ENCODE peak calls at places on chromosome 21, in six cellular contexts. N is astrocyte of the spinal cord, F is fibroblast of mammary gland, U is A549, J is lower leg skin, V is sigmoid colon. P is an unnamed sample.
A peak's percentile ranks its signal among the peaks of the same experiment; 100 is the strongest.

GRCh38 chr21:42684109-42684916 is 30.9 kb downstream of the PDE9A start:
- DNase-seq in N (no peak), F (peak; percentile 53), U (no peak), J (no peak), V (peak; percentile 77), P (no peak)

GRCh38 chr21:33115586-33116541 is 45.9 kb downstream of the OLIG1 start:
- DNase-seq in N (no peak), F (no peak), U (no peak), J (peak; percentile 76), V (peak; percentile 57), P (no peak)

GRCh38 chr21:42496839-42497202 is 797 bp upstream of the RSPH1 start:
- DNase-seq in N (no peak), F (peak; percentile 6), U (peak; percentile 9), J (peak; percentile 85), V (peak; percentile 77), P (peak; percentile 19)

GRCh38 chr21:41766051-41766882 is 585 bp downstream of the RIPK4 start:
- DNase-seq in N (no peak), F (no peak), U (no peak), J (no peak), V (peak; percentile 53), P (no peak)

GRCh38 chr21:34945288-34945687 is 103.8 kb downstream of the RUNX1 start:
- DNase-seq in N (no peak), F (no peak), U (no peak), J (no peak), V (no peak), P (no peak)

GRCh38 chr21:31426235-31426797 is 82.3 kb upstream of the TIAM1 start:
- DNase-seq in N (peak; percentile 85), F (no peak), U (no peak), J (no peak), V (no peak), P (no peak)

GRCh38 chr21:42164064-42164789 is 54.7 kb upstream of the ABCG1 start:
- DNase-seq in N (no peak), F (no peak), U (peak; percentile 24), J (peak; percentile 91), V (peak; percentile 79), P (no peak)

GRCh38 chr21:36070999-36071398 is 1.2 kb downstream of the CBR1 start:
- DNase-seq in N (no peak), F (no peak), U (no peak), J (no peak), V (no peak), P (no peak)

GRCh38 chr21:41346758-41347157 is 15.1 kb upstream of the MX2 start:
- DNase-seq in N (no peak), F (no peak), U (no peak), J (peak; percentile 73), V (no peak), P (no peak)

GRCh38 chr21:38493549-38494253 is 4.6 kb downstream of the ERG start:
- DNase-seq in N (no peak), F (no peak), U (no peak), J (no peak), V (no peak), P (no peak)

GRCh38 chr21:38494254-38494648 is 4.0 kb downstream of the ERG start:
- DNase-seq in N (peak; percentile 28), F (no peak), U (no peak), J (no peak), V (no peak), P (no peak)

GRCh38 chr21:38496224-38496623 is 2.1 kb downstream of the ERG start:
- DNase-seq in N (no peak), F (no peak), U (no peak), J (no peak), V (no peak), P (no peak)

GRCh38 chr21:38495242-38495641 is 3.0 kb downstream of the ERG start:
- DNase-seq in N (no peak), F (no peak), U (no peak), J (no peak), V (no peak), P (no peak)

GRCh38 chr21:38494688-38495087 is 3.6 kb downstream of the ERG start:
- DNase-seq in N (peak; percentile 47), F (no peak), U (no peak), J (no peak), V (no peak), P (no peak)
- H3K4me3 ChIP-seq in N (no peak overlapping the region), F (no peak overlapping the region), U (no peak overlapping the region), J (no peak overlapping the region), V (peak overlapping the region; percentile 7), P (no peak overlapping the region)

GRCh38 chr21:29155118-29155932 is 24.9 kb downstream of the MAP3K7CL start:
- DNase-seq in N (peak; percentile 70), F (peak; percentile 78), U (no peak), J (peak; percentile 88), V (peak; percentile 73), P (peak; percentile 77)
- TF ChIP-seq CTCF in N (no peak), F (no peak), U (no peak), J (no peak), V (no peak), P (no peak)

DNA sequence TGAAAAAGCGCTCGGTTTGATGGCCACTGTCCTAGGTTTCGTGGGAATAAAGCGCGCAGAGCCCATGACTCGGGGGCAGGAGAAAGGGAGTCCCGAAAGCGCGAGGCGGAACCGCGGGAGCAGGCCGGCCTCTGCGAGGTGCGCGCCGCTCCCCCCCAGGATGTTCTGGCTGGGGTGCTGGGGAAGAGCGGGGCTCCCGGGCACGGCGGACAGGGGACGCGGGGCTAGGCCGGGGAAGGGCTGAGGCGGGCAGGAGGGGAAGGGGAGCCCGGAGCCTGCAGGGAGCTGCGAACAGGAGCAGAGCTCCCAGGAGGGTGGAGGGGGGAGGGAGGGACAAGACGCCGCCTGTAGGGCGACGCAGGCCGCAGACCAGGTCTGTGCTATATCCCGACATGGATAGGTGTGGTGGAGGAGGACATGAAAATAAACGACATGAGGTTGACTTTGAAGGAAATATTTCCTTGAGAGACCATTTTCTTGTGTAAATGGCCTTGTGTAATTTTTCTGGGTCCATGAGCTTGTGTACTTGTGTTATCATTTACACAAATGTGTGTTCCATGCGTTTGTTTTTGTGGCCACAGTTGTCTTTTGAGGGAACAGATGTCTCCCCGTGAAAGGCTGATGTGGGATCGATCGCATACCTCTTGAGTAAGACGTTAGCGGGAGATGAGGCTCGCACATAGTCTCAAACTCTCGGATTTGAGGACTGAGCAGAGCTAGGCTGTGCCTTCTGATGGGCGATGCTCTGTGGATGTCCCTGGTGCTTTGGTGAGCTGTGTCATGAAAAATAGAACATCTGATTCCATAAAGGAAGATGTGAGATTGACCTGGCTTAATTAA is 1.3 kb downstream of the PCNT start:
- DNase-seq in N (peak; percentile 51), F (peak; percentile 40), U (peak; percentile 69), J (peak; percentile 88), V (peak; percentile 75), P (peak; percentile 39)
- H3K4me3 ChIP-seq in N (peak overlapping the region; percentile 62), F (peak overlapping the region; percentile 65), U (peak overlapping the region; percentile 84), J (peak overlapping the region; percentile 74), V (peak overlapping the region; percentile 91), P (peak overlapping the region; percentile 74)

GRCh38 chr21:15210235-15210678 is 145.5 kb upstream of the NRIP1 start:
- DNase-seq in N (no peak), F (peak; percentile 89), U (peak; percentile 92), J (peak; percentile 87), V (peak; percentile 71), P (peak; percentile 83)
- TF ChIP-seq CTCF in N (no peak), F (no peak), U (no peak), J (peak; percentile 8), V (no peak), P (no peak)

GRCh38 chr21:37338671-37339526 is 27.7 kb upstream of the DYRK1A start:
- DNase-seq in N (peak; percentile 59), F (peak; percentile 89), U (peak; percentile 93), J (no peak), V (peak; percentile 71), P (peak; percentile 95)
- H3K4me3 ChIP-seq in N (no peak overlapping the region), F (no peak overlapping the region), U (peak overlapping the region; percentile 17), J (no peak overlapping the region), V (peak overlapping the region; percentile 15), P (no peak overlapping the region)

GRCh38 chr21:44368711-44369446 is 15.5 kb downstream of the TRPM2 start:
- DNase-seq in N (no peak), F (no peak), U (no peak), J (peak; percentile 83), V (peak; percentile 62), P (no peak)
- TF ChIP-seq CTCF in N (no peak), F (no peak), U (no peak), J (no peak), V (no peak), P (no peak)

GRCh38 chr21:43850728-43851295 is 14.2 kb upstream of the AGPAT3 start:
- DNase-seq in N (no peak), F (no peak), U (no peak), J (no peak), V (no peak), P (no peak)
- H3K4me3 ChIP-seq in N (no peak overlapping the region), F (no peak overlapping the region), U (no peak overlapping the region), J (no peak overlapping the region), V (no peak overlapping the region), P (no peak overlapping the region)

DNA sequence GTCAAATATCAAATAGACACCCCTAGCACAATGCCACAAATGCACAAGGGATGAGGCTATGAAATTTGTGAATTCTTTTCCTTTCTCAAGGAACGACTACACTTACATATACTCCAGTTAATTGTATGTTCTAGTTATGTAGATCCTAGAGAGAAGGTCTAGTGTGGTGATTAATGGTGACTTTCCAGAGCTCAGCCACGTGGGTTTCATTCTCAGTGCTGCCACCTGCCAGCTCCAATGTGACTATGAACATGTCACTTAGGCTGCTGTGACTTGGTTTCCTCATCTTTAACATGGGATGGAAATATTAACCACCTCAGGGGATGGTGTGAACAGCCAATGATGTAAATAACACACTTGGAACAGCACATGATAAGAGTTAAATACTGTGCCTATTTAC is 138.3 kb downstream of the APP start:
- DNase-seq in N (no peak), F (peak; percentile 20), U (no peak), J (no peak), V (no peak), P (no peak)
- TF ChIP-seq CTCF in N (peak; percentile 14), F (peak; percentile 9), U (no peak), J (no peak), V (no peak), P (no peak)

GRCh38 chr21:43734131-43734634 is 15.3 kb downstream of the PDXK start:
- DNase-seq in N (peak; percentile 14), F (no peak), U (no peak), J (no peak), V (no peak), P (no peak)
- H3K4me3 ChIP-seq in N (no peak overlapping the region), F (no peak overlapping the region), U (no peak overlapping the region), J (no peak overlapping the region), V (no peak overlapping the region), P (no peak overlapping the region)

GRCh38 chr21:17550671-17551308 is 37.9 kb downstream of the CXADR start:
- DNase-seq in N (no peak), F (peak; percentile 16), U (no peak), J (no peak), V (no peak), P (no peak)

GRCh38 chr21:17552410-17552809 is 39.6 kb downstream of the CXADR start:
- DNase-seq in N (no peak), F (no peak), U (no peak), J (no peak), V (no peak), P (no peak)

GRCh38 chr21:17548262-17548661 is 35.4 kb downstream of the CXADR start:
- DNase-seq in N (no peak), F (peak; percentile 45), U (no peak), J (no peak), V (no peak), P (no peak)

GRCh38 chr21:17554619-17555472 is 42.0 kb downstream of the CXADR start:
- DNase-seq in N (no peak), F (peak; percentile 35), U (peak; percentile 27), J (no peak), V (no peak), P (peak; percentile 36)

GRCh38 chr21:17554120-17554519 is 41.3 kb downstream of the CXADR start:
- DNase-seq in N (no peak), F (no peak), U (no peak), J (no peak), V (no peak), P (no peak)
- TF ChIP-seq CTCF in N (no peak), F (no peak), U (no peak), J (no peak), V (no peak), P (no peak)